ENCODE peak calls at places on chromosomes 3 and 15, in six cellular contexts. One of them, this sample, is unnamed.

GRCh38 chr3:112803472-112803871 is 43.2 kb downstream of the CD200R1L start:
- DNase-seq in IMR-90: no peak
- DNase-seq in A549: no peak
- DNase-seq in stimulated activated effector memory CD8-positive, alpha-beta T cell treated with anti-CD3 and anti-CD28 coated beads, Interleukin-12 subunit alpha, Interleukin-12 subunit beta, amount 100 ng/mL, for 72 hours: no peak
- DNase-seq in heart left ventricle: no peak
- DNase-seq in stimulated activated CD8-positive, alpha-beta memory T cell treated with anti-CD3 and anti-CD28 coated beads, Interleukin-15, amount 100 ng/mL, for 24 hours: no peak
- DNase-seq in this sample: no peak

GRCh38 chr15:78938608-78939488 is 6.0 kb downstream of the CTSH start:
- DNase-seq in IMR-90: no peak
- DNase-seq in A549: no peak
- DNase-seq in stimulated activated effector memory CD8-positive, alpha-beta T cell treated with anti-CD3 and anti-CD28 coated beads, Interleukin-12 subunit alpha, Interleukin-12 subunit beta, amount 100 ng/mL, for 72 hours: no peak
- DNase-seq in heart left ventricle: no peak
- DNase-seq in stimulated activated CD8-positive, alpha-beta memory T cell treated with anti-CD3 and anti-CD28 coated beads, Interleukin-15, amount 100 ng/mL, for 24 hours: no peak
- DNase-seq in this sample: no peak

GRCh38 chr15:26125664-26126063 is 262.5 kb upstream of the ATP10A start:
- DNase-seq in IMR-90: no peak
- DNase-seq in A549: no peak
- DNase-seq in stimulated activated effector memory CD8-positive, alpha-beta T cell treated with anti-CD3 and anti-CD28 coated beads, Interleukin-12 subunit alpha, Interleukin-12 subunit beta, amount 100 ng/mL, for 72 hours: no peak
- DNase-seq in heart left ventricle: no peak
- DNase-seq in stimulated activated CD8-positive, alpha-beta memory T cell treated with anti-CD3 and anti-CD28 coated beads, Interleukin-15, amount 100 ng/mL, for 24 hours: no peak
- DNase-seq in this sample: no peak

GRCh38 chr3:193569119-193569518 is 14.4 kb upstream of the ATP13A4 start:
- DNase-seq in IMR-90: no peak
- DNase-seq in A549: no peak
- DNase-seq in stimulated activated effector memory CD8-positive, alpha-beta T cell treated with anti-CD3 and anti-CD28 coated beads, Interleukin-12 subunit alpha, Interleukin-12 subunit beta, amount 100 ng/mL, for 72 hours: no peak
- DNase-seq in heart left ventricle: no peak
- DNase-seq in stimulated activated CD8-positive, alpha-beta memory T cell treated with anti-CD3 and anti-CD28 coated beads, Interleukin-15, amount 100 ng/mL, for 24 hours: no peak
- DNase-seq in this sample: no peak

GRCh38 chr3:56800373-56801150 is 1.2 kb downstream of the ARHGEF3 start:
- DNase-seq in IMR-90: no peak
- DNase-seq in A549: no peak
- DNase-seq in stimulated activated effector memory CD8-positive, alpha-beta T cell treated with anti-CD3 and anti-CD28 coated beads, Interleukin-12 subunit alpha, Interleukin-12 subunit beta, amount 100 ng/mL, for 72 hours: peak
- DNase-seq in heart left ventricle: peak
- DNase-seq in stimulated activated CD8-positive, alpha-beta memory T cell treated with anti-CD3 and anti-CD28 coated beads, Interleukin-15, amount 100 ng/mL, for 24 hours: no peak
- DNase-seq in this sample: no peak

GRCh38 chr3:78004578-78004977 is 964.7 kb downstream of the ROBO2 start:
- DNase-seq in IMR-90: no peak
- DNase-seq in A549: no peak
- DNase-seq in stimulated activated effector memory CD8-positive, alpha-beta T cell treated with anti-CD3 and anti-CD28 coated beads, Interleukin-12 subunit alpha, Interleukin-12 subunit beta, amount 100 ng/mL, for 72 hours: no peak
- DNase-seq in heart left ventricle: no peak
- DNase-seq in stimulated activated CD8-positive, alpha-beta memory T cell treated with anti-CD3 and anti-CD28 coated beads, Interleukin-15, amount 100 ng/mL, for 24 hours: no peak
- DNase-seq in this sample: no peak

GRCh38 chr3:12629560-12629959 is 34.4 kb downstream of the RAF1 start:
- DNase-seq in IMR-90: peak
- DNase-seq in A549: no peak
- DNase-seq in stimulated activated effector memory CD8-positive, alpha-beta T cell treated with anti-CD3 and anti-CD28 coated beads, Interleukin-12 subunit alpha, Interleukin-12 subunit beta, amount 100 ng/mL, for 72 hours: no peak
- DNase-seq in heart left ventricle: peak
- DNase-seq in stimulated activated CD8-positive, alpha-beta memory T cell treated with anti-CD3 and anti-CD28 coated beads, Interleukin-15, amount 100 ng/mL, for 24 hours: no peak
- DNase-seq in this sample: no peak

GRCh38 chr15:34616613-34617012 is 33.2 kb upstream of the GOLGA8B start:
- DNase-seq in IMR-90: peak
- DNase-seq in A549: peak
- DNase-seq in stimulated activated effector memory CD8-positive, alpha-beta T cell treated with anti-CD3 and anti-CD28 coated beads, Interleukin-12 subunit alpha, Interleukin-12 subunit beta, amount 100 ng/mL, for 72 hours: no peak
- DNase-seq in heart left ventricle: peak
- DNase-seq in stimulated activated CD8-positive, alpha-beta memory T cell treated with anti-CD3 and anti-CD28 coated beads, Interleukin-15, amount 100 ng/mL, for 24 hours: no peak
- DNase-seq in this sample: no peak

GRCh38 chr15:73632670-73633058 is 525 bp downstream of the NPTN start:
- DNase-seq in IMR-90: no peak
- DNase-seq in A549: no peak
- DNase-seq in stimulated activated effector memory CD8-positive, alpha-beta T cell treated with anti-CD3 and anti-CD28 coated beads, Interleukin-12 subunit alpha, Interleukin-12 subunit beta, amount 100 ng/mL, for 72 hours: no peak
- DNase-seq in heart left ventricle: peak
- DNase-seq in stimulated activated CD8-positive, alpha-beta memory T cell treated with anti-CD3 and anti-CD28 coated beads, Interleukin-15, amount 100 ng/mL, for 24 hours: no peak
- DNase-seq in this sample: no peak

GRCh38 chr15:75647370-75648155 is at the start of gene SNX33:
- DNase-seq in IMR-90: peak
- DNase-seq in A549: peak
- DNase-seq in stimulated activated effector memory CD8-positive, alpha-beta T cell treated with anti-CD3 and anti-CD28 coated beads, Interleukin-12 subunit alpha, Interleukin-12 subunit beta, amount 100 ng/mL, for 72 hours: peak
- DNase-seq in heart left ventricle: peak
- DNase-seq in stimulated activated CD8-positive, alpha-beta memory T cell treated with anti-CD3 and anti-CD28 coated beads, Interleukin-15, amount 100 ng/mL, for 24 hours: no peak
- DNase-seq in this sample: peak

GRCh38 chr3:94607778-94608177 is 544.9 kb downstream of the NSUN3 start:
- DNase-seq in IMR-90: no peak
- DNase-seq in A549: no peak
- DNase-seq in stimulated activated effector memory CD8-positive, alpha-beta T cell treated with anti-CD3 and anti-CD28 coated beads, Interleukin-12 subunit alpha, Interleukin-12 subunit beta, amount 100 ng/mL, for 72 hours: no peak
- DNase-seq in heart left ventricle: no peak
- DNase-seq in stimulated activated CD8-positive, alpha-beta memory T cell treated with anti-CD3 and anti-CD28 coated beads, Interleukin-15, amount 100 ng/mL, for 24 hours: no peak
- DNase-seq in this sample: no peak

GRCh38 chr3:115912372-115912771 is 289.1 kb downstream of the GAP43 start:
- DNase-seq in IMR-90: peak
- DNase-seq in A549: no peak
- DNase-seq in stimulated activated effector memory CD8-positive, alpha-beta T cell treated with anti-CD3 and anti-CD28 coated beads, Interleukin-12 subunit alpha, Interleukin-12 subunit beta, amount 100 ng/mL, for 72 hours: no peak
- DNase-seq in heart left ventricle: no peak
- DNase-seq in stimulated activated CD8-positive, alpha-beta memory T cell treated with anti-CD3 and anti-CD28 coated beads, Interleukin-15, amount 100 ng/mL, for 24 hours: no peak
- DNase-seq in this sample: no peak